ENCODE peak calls at places on chromosome 4, in seven cellular contexts. One of them, this sample, is unnamed.

GRCh38 chr4:185920171-185920570 is 108.2 kb upstream of the SORBS2 start:
- DNase-seq in mucosa of descending colon: no peak
- DNase-seq in foreskin keratinocyte: peak
- DNase-seq in epithelial cell of esophagus: peak
- DNase-seq in progenitor cell of endocrine pancreas: no peak
- DNase-seq in AG09309: no peak
- DNase-seq in transverse colon: no peak
- DNase-seq in this sample: no peak

GRCh38 chr4:144171697-144172096 is 31.2 kb upstream of the GYPA start:
- DNase-seq in mucosa of descending colon: no peak
- DNase-seq in foreskin keratinocyte: no peak
- DNase-seq in epithelial cell of esophagus: no peak
- DNase-seq in progenitor cell of endocrine pancreas: no peak
- DNase-seq in AG09309: no peak
- DNase-seq in transverse colon: no peak
- DNase-seq in this sample: no peak

GRCh38 chr4:93828332-93828829 is at the start of gene ATOH1:
- DNase-seq in mucosa of descending colon: peak
- DNase-seq in foreskin keratinocyte: peak
- DNase-seq in epithelial cell of esophagus: peak
- DNase-seq in progenitor cell of endocrine pancreas: peak
- DNase-seq in AG09309: no peak
- DNase-seq in transverse colon: peak
- DNase-seq in this sample: peak

GRCh38 chr4:110009526-110009925 is 96.8 kb downstream of the EGF start:
- DNase-seq in mucosa of descending colon: no peak
- DNase-seq in foreskin keratinocyte: no peak
- DNase-seq in epithelial cell of esophagus: no peak
- DNase-seq in progenitor cell of endocrine pancreas: no peak
- DNase-seq in AG09309: no peak
- DNase-seq in transverse colon: no peak
- DNase-seq in this sample: no peak

GRCh38 chr4:94469221-94469784 is 17.6 kb downstream of the PDLIM5 start:
- DNase-seq in mucosa of descending colon: no peak
- DNase-seq in foreskin keratinocyte: no peak
- DNase-seq in epithelial cell of esophagus: no peak
- DNase-seq in progenitor cell of endocrine pancreas: no peak
- DNase-seq in AG09309: no peak
- DNase-seq in transverse colon: no peak
- DNase-seq in this sample: no peak

GRCh38 chr4:159045321-159045720 is 57.6 kb upstream of the RAPGEF2 start:
- DNase-seq in mucosa of descending colon: no peak
- DNase-seq in foreskin keratinocyte: no peak
- DNase-seq in epithelial cell of esophagus: no peak
- DNase-seq in progenitor cell of endocrine pancreas: no peak
- DNase-seq in AG09309: no peak
- DNase-seq in transverse colon: no peak
- DNase-seq in this sample: no peak

GRCh38 chr4:78768447-78769177 is 7.5 kb upstream of the BMP2K start:
- DNase-seq in mucosa of descending colon: peak
- DNase-seq in foreskin keratinocyte: peak
- DNase-seq in epithelial cell of esophagus: peak
- DNase-seq in progenitor cell of endocrine pancreas: no peak
- DNase-seq in AG09309: no peak
- DNase-seq in transverse colon: peak
- DNase-seq in this sample: no peak

GRCh38 chr4:81470456-81471327 is 1.0 kb downstream of the RASGEF1B start:
- DNase-seq in mucosa of descending colon: peak
- DNase-seq in foreskin keratinocyte: peak
- DNase-seq in epithelial cell of esophagus: peak
- DNase-seq in progenitor cell of endocrine pancreas: no peak
- DNase-seq in AG09309: no peak
- DNase-seq in transverse colon: peak
- DNase-seq in this sample: peak

GRCh38 chr4:126404549-126404948 is 1089.8 kb downstream of the FAT4 start:
- DNase-seq in mucosa of descending colon: no peak
- DNase-seq in foreskin keratinocyte: peak
- DNase-seq in epithelial cell of esophagus: peak
- DNase-seq in progenitor cell of endocrine pancreas: no peak
- DNase-seq in AG09309: no peak
- DNase-seq in transverse colon: no peak
- DNase-seq in this sample: no peak

GRCh38 chr4:101169044-101170014 is 178.0 kb downstream of the PPP3CA start:
- DNase-seq in mucosa of descending colon: no peak
- DNase-seq in foreskin keratinocyte: peak
- DNase-seq in epithelial cell of esophagus: peak
- DNase-seq in progenitor cell of endocrine pancreas: peak
- DNase-seq in AG09309: peak
- DNase-seq in transverse colon: peak
- DNase-seq in this sample: peak

GRCh38 chr4:184398741-184399504 is 75.4 kb downstream of the IRF2 start:
- DNase-seq in mucosa of descending colon: no peak
- DNase-seq in foreskin keratinocyte: no peak
- DNase-seq in epithelial cell of esophagus: no peak
- DNase-seq in progenitor cell of endocrine pancreas: no peak
- DNase-seq in AG09309: no peak
- DNase-seq in transverse colon: no peak
- DNase-seq in this sample: no peak

GRCh38 chr4:133866328-133866699 is 335.3 kb downstream of the PABPC4L start:
- DNase-seq in mucosa of descending colon: no peak
- DNase-seq in foreskin keratinocyte: no peak
- DNase-seq in epithelial cell of esophagus: no peak
- DNase-seq in progenitor cell of endocrine pancreas: no peak
- DNase-seq in AG09309: no peak
- DNase-seq in transverse colon: no peak
- DNase-seq in this sample: no peak

GRCh38 chr4:155966661-155967060 is 13.0 kb upstream of the CTSO start:
- DNase-seq in mucosa of descending colon: no peak
- DNase-seq in foreskin keratinocyte: no peak
- DNase-seq in epithelial cell of esophagus: no peak
- DNase-seq in progenitor cell of endocrine pancreas: no peak
- DNase-seq in AG09309: no peak
- DNase-seq in transverse colon: no peak
- DNase-seq in this sample: no peak

GRCh38 chr4:185298728-185299394 is 89.5 kb downstream of the SNX25 start:
- DNase-seq in mucosa of descending colon: no peak
- DNase-seq in foreskin keratinocyte: no peak
- DNase-seq in epithelial cell of esophagus: no peak
- DNase-seq in progenitor cell of endocrine pancreas: no peak
- DNase-seq in AG09309: no peak
- DNase-seq in transverse colon: no peak
- DNase-seq in this sample: no peak

GRCh38 chr4:138259801-138260200 is 17.7 kb upstream of the SLC7A11 start:
- DNase-seq in mucosa of descending colon: no peak
- DNase-seq in foreskin keratinocyte: peak
- DNase-seq in epithelial cell of esophagus: peak
- DNase-seq in progenitor cell of endocrine pancreas: no peak
- DNase-seq in AG09309: no peak
- DNase-seq in transverse colon: no peak
- DNase-seq in this sample: no peak

GRCh38 chr4:139645458-139645857 is 20.2 kb upstream of the MGST2 start:
- DNase-seq in mucosa of descending colon: no peak
- DNase-seq in foreskin keratinocyte: peak
- DNase-seq in epithelial cell of esophagus: peak
- DNase-seq in progenitor cell of endocrine pancreas: no peak
- DNase-seq in AG09309: no peak
- DNase-seq in transverse colon: no peak
- DNase-seq in this sample: no peak

GRCh38 chr4:112521123-112522116 is 5.4 kb upstream of the NEUROG2 start:
- DNase-seq in mucosa of descending colon: no peak
- DNase-seq in foreskin keratinocyte: no peak
- DNase-seq in epithelial cell of esophagus: no peak
- DNase-seq in progenitor cell of endocrine pancreas: no peak
- DNase-seq in AG09309: no peak
- DNase-seq in transverse colon: no peak
- DNase-seq in this sample: no peak

GRCh38 chr4:189062047-189062820 is 878.4 kb upstream of the FRG1 start:
- DNase-seq in mucosa of descending colon: no peak
- DNase-seq in foreskin keratinocyte: no peak
- DNase-seq in epithelial cell of esophagus: no peak
- DNase-seq in progenitor cell of endocrine pancreas: no peak
- DNase-seq in AG09309: no peak
- DNase-seq in transverse colon: no peak
- DNase-seq in this sample: no peak

GRCh38 chr4:133594246-133595207 is 445.4 kb downstream of the PCDH10 start:
- DNase-seq in mucosa of descending colon: no peak
- DNase-seq in foreskin keratinocyte: peak
- DNase-seq in epithelial cell of esophagus: peak
- DNase-seq in progenitor cell of endocrine pancreas: no peak
- DNase-seq in AG09309: no peak
- DNase-seq in transverse colon: no peak
- DNase-seq in this sample: no peak

GRCh38 chr4:169774466-169775445 is 17.0 kb upstream of the HPF1 start:
- DNase-seq in mucosa of descending colon: no peak
- DNase-seq in foreskin keratinocyte: no peak
- DNase-seq in epithelial cell of esophagus: no peak
- DNase-seq in progenitor cell of endocrine pancreas: no peak
- DNase-seq in AG09309: no peak
- DNase-seq in transverse colon: no peak
- DNase-seq in this sample: peak

GRCh38 chr4:112747035-112747434 is 110.1 kb downstream of the LARP7 start:
- DNase-seq in mucosa of descending colon: no peak
- DNase-seq in foreskin keratinocyte: peak
- DNase-seq in epithelial cell of esophagus: peak
- DNase-seq in progenitor cell of endocrine pancreas: no peak
- DNase-seq in AG09309: no peak
- DNase-seq in transverse colon: no peak
- DNase-seq in this sample: no peak

GRCh38 chr4:77699731-77700210 is 94.2 kb downstream of the CXCL13 start:
- DNase-seq in mucosa of descending colon: no peak
- DNase-seq in foreskin keratinocyte: peak
- DNase-seq in epithelial cell of esophagus: peak
- DNase-seq in progenitor cell of endocrine pancreas: no peak
- DNase-seq in AG09309: peak
- DNase-seq in transverse colon: no peak
- DNase-seq in this sample: no peak

GRCh38 chr4:153637201-153637600 is 46.9 kb upstream of the TLR2 start:
- DNase-seq in mucosa of descending colon: no peak
- DNase-seq in foreskin keratinocyte: no peak
- DNase-seq in epithelial cell of esophagus: no peak
- DNase-seq in progenitor cell of endocrine pancreas: no peak
- DNase-seq in AG09309: no peak
- DNase-seq in transverse colon: no peak
- DNase-seq in this sample: no peak
- TF ChIP-seq CTCF in mucosa of descending colon: no peak
- TF ChIP-seq CTCF in foreskin keratinocyte: no peak
- TF ChIP-seq CTCF in epithelial cell of esophagus: no peak
- TF ChIP-seq CTCF in progenitor cell of endocrine pancreas: no peak
- TF ChIP-seq CTCF in AG09309: no peak
- TF ChIP-seq CTCF in transverse colon: no peak
- TF ChIP-seq CTCF in this sample: no peak

GRCh38 chr4:129532573-129532972 is 436.6 kb downstream of the C4orf33 start:
- DNase-seq in mucosa of descending colon: no peak
- DNase-seq in foreskin keratinocyte: no peak
- DNase-seq in epithelial cell of esophagus: no peak
- DNase-seq in progenitor cell of endocrine pancreas: no peak
- DNase-seq in AG09309: no peak
- DNase-seq in transverse colon: no peak
- DNase-seq in this sample: no peak

DNA sequence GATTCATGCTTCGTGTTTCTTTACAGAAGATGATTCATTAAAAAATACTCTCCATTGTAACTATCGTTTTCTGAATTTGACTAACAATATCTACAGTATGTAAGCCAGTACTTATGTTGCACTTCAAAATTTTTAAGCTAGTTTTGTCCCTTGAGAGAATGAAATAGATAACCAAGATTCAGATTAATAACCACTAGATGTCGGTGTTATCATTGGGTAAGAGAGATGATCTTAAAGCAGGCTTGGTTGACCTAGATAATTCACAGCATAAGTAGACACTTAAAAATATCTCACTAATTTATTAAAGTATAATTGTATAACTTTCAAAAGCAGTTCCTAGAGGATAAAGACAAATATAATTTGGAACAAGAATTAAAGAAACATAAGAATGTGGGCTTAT is 430.9 kb downstream of the C4orf33 start:
- DNase-seq in mucosa of descending colon: no peak
- DNase-seq in foreskin keratinocyte: peak
- DNase-seq in epithelial cell of esophagus: peak
- DNase-seq in progenitor cell of endocrine pancreas: no peak
- DNase-seq in AG09309: no peak
- DNase-seq in transverse colon: no peak
- DNase-seq in this sample: no peak
- TF ChIP-seq CTCF in mucosa of descending colon: no peak
- TF ChIP-seq CTCF in foreskin keratinocyte: peak
- TF ChIP-seq CTCF in epithelial cell of esophagus: peak
- TF ChIP-seq CTCF in progenitor cell of endocrine pancreas: no peak
- TF ChIP-seq CTCF in AG09309: no peak
- TF ChIP-seq CTCF in transverse colon: peak
- TF ChIP-seq CTCF in this sample: no peak

GRCh38 chr4:150209140-150209829 is 131.0 kb downstream of the DCLK2 start:
- DNase-seq in mucosa of descending colon: no peak
- DNase-seq in foreskin keratinocyte: peak
- DNase-seq in epithelial cell of esophagus: peak
- DNase-seq in progenitor cell of endocrine pancreas: peak
- DNase-seq in AG09309: peak
- DNase-seq in transverse colon: peak
- DNase-seq in this sample: peak
- TF ChIP-seq CTCF in mucosa of descending colon: peak
- TF ChIP-seq CTCF in foreskin keratinocyte: peak
- TF ChIP-seq CTCF in epithelial cell of esophagus: peak
- TF ChIP-seq CTCF in progenitor cell of endocrine pancreas: peak
- TF ChIP-seq CTCF in AG09309: peak
- TF ChIP-seq CTCF in transverse colon: peak
- TF ChIP-seq CTCF in this sample: peak

GRCh38 chr4:15712214-15712613 is 9.3 kb downstream of the BST1 start:
- DNase-seq in mucosa of descending colon: no peak
- DNase-seq in foreskin keratinocyte: no peak
- DNase-seq in epithelial cell of esophagus: no peak
- DNase-seq in progenitor cell of endocrine pancreas: no peak
- DNase-seq in AG09309: no peak
- DNase-seq in transverse colon: no peak
- DNase-seq in this sample: no peak

GRCh38 chr4:15711762-15712161 is 8.9 kb downstream of the BST1 start:
- DNase-seq in mucosa of descending colon: no peak
- DNase-seq in foreskin keratinocyte: no peak
- DNase-seq in epithelial cell of esophagus: no peak
- DNase-seq in progenitor cell of endocrine pancreas: no peak
- DNase-seq in AG09309: no peak
- DNase-seq in transverse colon: no peak
- DNase-seq in this sample: no peak

GRCh38 chr4:15717126-15717525 is 14.3 kb downstream of the BST1 start:
- DNase-seq in mucosa of descending colon: no peak
- DNase-seq in foreskin keratinocyte: peak
- DNase-seq in epithelial cell of esophagus: no peak
- DNase-seq in progenitor cell of endocrine pancreas: no peak
- DNase-seq in AG09309: no peak
- DNase-seq in transverse colon: no peak
- DNase-seq in this sample: no peak

GRCh38 chr4:15714616-15715015 is 11.8 kb downstream of the BST1 start:
- DNase-seq in mucosa of descending colon: no peak
- DNase-seq in foreskin keratinocyte: no peak
- DNase-seq in epithelial cell of esophagus: no peak
- DNase-seq in progenitor cell of endocrine pancreas: no peak
- DNase-seq in AG09309: no peak
- DNase-seq in transverse colon: no peak
- DNase-seq in this sample: no peak

DNA sequence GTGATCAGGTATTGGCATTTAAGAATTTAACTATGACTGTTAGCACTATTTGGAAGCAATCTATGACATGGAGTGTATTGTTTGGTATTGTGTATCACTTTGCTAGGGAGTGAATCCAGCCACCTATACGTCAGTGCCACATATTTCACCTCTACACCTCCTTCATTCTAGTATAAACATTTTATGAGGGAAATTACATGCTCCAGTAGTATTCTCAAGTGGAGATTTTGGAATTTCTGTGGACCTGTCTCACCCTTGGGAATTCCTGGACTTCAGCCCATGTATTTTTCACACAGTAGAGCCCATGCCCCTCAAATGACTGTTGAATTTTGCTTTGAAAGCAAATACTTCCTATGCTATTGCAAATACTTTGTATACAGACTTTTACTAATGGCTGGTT is 11.3 kb downstream of the BST1 start:
- DNase-seq in mucosa of descending colon: no peak
- DNase-seq in foreskin keratinocyte: no peak
- DNase-seq in epithelial cell of esophagus: no peak
- DNase-seq in progenitor cell of endocrine pancreas: no peak
- DNase-seq in AG09309: no peak
- DNase-seq in transverse colon: no peak
- DNase-seq in this sample: no peak
- TF ChIP-seq CTCF in mucosa of descending colon: no peak
- TF ChIP-seq CTCF in foreskin keratinocyte: no peak
- TF ChIP-seq CTCF in epithelial cell of esophagus: no peak
- TF ChIP-seq CTCF in progenitor cell of endocrine pancreas: no peak
- TF ChIP-seq CTCF in AG09309: no peak
- TF ChIP-seq CTCF in transverse colon: no peak
- TF ChIP-seq CTCF in this sample: no peak